ENCODE peak calls at places on chromosomes 4 and X, in seven cellular contexts. One of them, this sample, is unnamed. For H3K4me1, the result is how much of the 10 kb centered on the place peaks cover.

GRCh38 chr4:7818676-7819041 is 121.0 kb downstream of the AFAP1 start:
- DNase-seq in MM.1S: no peak
- DNase-seq in GM23248: no peak
- DNase-seq in neural progenitor cell: no peak
- DNase-seq in SK-N-SH: no peak
- DNase-seq in hepatocyte: peak
- DNase-seq in OCI-LY7: no peak
- DNase-seq in this sample: no peak

GRCh38 chrX:7127058-7127457 is 20.5 kb upstream of the STS start:
- DNase-seq in SK-N-SH: no peak
- DNase-seq in GM23248: no peak
- DNase-seq in OCI-LY7: no peak
- DNase-seq in neural progenitor cell: no peak
- DNase-seq in hepatocyte: no peak
- DNase-seq in MM.1S: no peak
- DNase-seq in this sample: no peak

GRCh38 chr4:6293097-6293445 is 23.4 kb downstream of the WFS1 start:
- DNase-seq in OCI-LY7: no peak
- DNase-seq in SK-N-SH: no peak
- DNase-seq in neural progenitor cell: no peak
- DNase-seq in MM.1S: no peak
- DNase-seq in hepatocyte: no peak
- DNase-seq in GM23248: no peak
- DNase-seq in this sample: no peak

GRCh38 chrX:96835660-96836289 is 47.9 kb upstream of the RPA4 start:
- DNase-seq in MM.1S: no peak
- DNase-seq in OCI-LY7: peak
- DNase-seq in hepatocyte: no peak
- DNase-seq in GM23248: no peak
- DNase-seq in neural progenitor cell: no peak
- DNase-seq in SK-N-SH: no peak
- DNase-seq in this sample: no peak

GRCh38 chrX:149762696-149763614 is 10.9 kb upstream of the HSFX1 start:
- DNase-seq in neural progenitor cell: no peak
- DNase-seq in OCI-LY7: no peak
- DNase-seq in hepatocyte: no peak
- DNase-seq in MM.1S: no peak
- DNase-seq in SK-N-SH: no peak
- DNase-seq in GM23248: no peak
- DNase-seq in this sample: no peak

GRCh38 chrX:153688900-153689590 is 1.3 kb downstream of the SLC6A8 start:
- DNase-seq in hepatocyte: no peak
- DNase-seq in OCI-LY7: no peak
- DNase-seq in GM23248: peak
- DNase-seq in neural progenitor cell: peak
- DNase-seq in MM.1S: no peak
- DNase-seq in SK-N-SH: peak
- DNase-seq in this sample: peak

GRCh38 chr4:83858121-83858520 is 322.2 kb downstream of the GPAT3 start:
- DNase-seq in MM.1S: no peak
- DNase-seq in neural progenitor cell: no peak
- DNase-seq in SK-N-SH: no peak
- DNase-seq in hepatocyte: no peak
- DNase-seq in GM23248: peak
- DNase-seq in OCI-LY7: no peak
- DNase-seq in this sample: peak

GRCh38 chr4:20487852-20488251 is 212.4 kb upstream of the PACRGL start:
- DNase-seq in SK-N-SH: no peak
- DNase-seq in MM.1S: no peak
- DNase-seq in OCI-LY7: no peak
- DNase-seq in neural progenitor cell: peak
- DNase-seq in hepatocyte: no peak
- DNase-seq in GM23248: peak
- DNase-seq in this sample: peak

GRCh38 chr4:126479709-126480108 is 1153.0 kb upstream of the INTU start:
- DNase-seq in hepatocyte: no peak
- DNase-seq in neural progenitor cell: no peak
- DNase-seq in GM23248: no peak
- DNase-seq in MM.1S: no peak
- DNase-seq in OCI-LY7: no peak
- DNase-seq in SK-N-SH: no peak
- DNase-seq in this sample: no peak

GRCh38 chrX:103817502-103817901 is 14.6 kb downstream of the RAB9B start:
- DNase-seq in SK-N-SH: peak
- DNase-seq in neural progenitor cell: peak
- DNase-seq in OCI-LY7: peak
- DNase-seq in MM.1S: peak
- DNase-seq in hepatocyte: peak
- DNase-seq in GM23248: peak
- DNase-seq in this sample: peak

GRCh38 chr4:155497306-155497705 is 120.5 kb upstream of the MAP9 start:
- DNase-seq in hepatocyte: no peak
- DNase-seq in MM.1S: no peak
- DNase-seq in GM23248: no peak
- DNase-seq in neural progenitor cell: no peak
- DNase-seq in OCI-LY7: no peak
- DNase-seq in SK-N-SH: no peak
- DNase-seq in this sample: no peak

GRCh38 chrX:132271330-132271729 is 52.1 kb upstream of the RAP2C start:
- DNase-seq in hepatocyte: no peak
- DNase-seq in SK-N-SH: no peak
- DNase-seq in OCI-LY7: no peak
- DNase-seq in GM23248: peak
- DNase-seq in MM.1S: no peak
- DNase-seq in neural progenitor cell: no peak
- DNase-seq in this sample: peak

GRCh38 chr4:5030152-5030668 is 11.0 kb upstream of the CYTL1 start:
- DNase-seq in OCI-LY7: no peak
- DNase-seq in SK-N-SH: no peak
- DNase-seq in hepatocyte: no peak
- DNase-seq in neural progenitor cell: no peak
- DNase-seq in MM.1S: no peak
- DNase-seq in GM23248: no peak
- DNase-seq in this sample: no peak

GRCh38 chrX:136528645-136529315 is 3.2 kb upstream of the VGLL1 start:
- DNase-seq in GM23248: no peak
- DNase-seq in SK-N-SH: no peak
- DNase-seq in MM.1S: no peak
- DNase-seq in hepatocyte: peak
- DNase-seq in neural progenitor cell: peak
- DNase-seq in OCI-LY7: no peak
- DNase-seq in this sample: peak

GRCh38 chr4:186203391-186203802 is 12.0 kb downstream of the CYP4V2 start:
- DNase-seq in MM.1S: peak
- DNase-seq in hepatocyte: peak
- DNase-seq in SK-N-SH: peak
- DNase-seq in OCI-LY7: no peak
- DNase-seq in neural progenitor cell: no peak
- DNase-seq in GM23248: no peak
- DNase-seq in this sample: no peak

GRCh38 chr4:64584981-64585557 is 175.8 kb upstream of the TECRL start:
- DNase-seq in SK-N-SH: peak
- DNase-seq in MM.1S: peak
- DNase-seq in GM23248: peak
- DNase-seq in hepatocyte: peak
- DNase-seq in neural progenitor cell: peak
- DNase-seq in OCI-LY7: peak
- DNase-seq in this sample: peak

GRCh38 chr4:138870739-138871633 is 144.6 kb upstream of the NOCT start:
- DNase-seq in neural progenitor cell: peak
- DNase-seq in OCI-LY7: peak
- DNase-seq in MM.1S: peak
- DNase-seq in SK-N-SH: peak
- DNase-seq in GM23248: peak
- DNase-seq in hepatocyte: peak
- DNase-seq in this sample: peak

GRCh38 chr4:6933691-6934430 is 24.2 kb downstream of the TBC1D14 start:
- DNase-seq in hepatocyte: no peak
- DNase-seq in neural progenitor cell: no peak
- DNase-seq in SK-N-SH: no peak
- DNase-seq in GM23248: no peak
- DNase-seq in OCI-LY7: no peak
- DNase-seq in MM.1S: no peak
- DNase-seq in this sample: no peak

GRCh38 chr4:128590034-128590740 is 219.3 kb upstream of the JADE1 start:
- DNase-seq in SK-N-SH: no peak
- DNase-seq in GM23248: no peak
- DNase-seq in MM.1S: no peak
- DNase-seq in neural progenitor cell: no peak
- DNase-seq in hepatocyte: no peak
- DNase-seq in OCI-LY7: no peak
- DNase-seq in this sample: no peak

GRCh38 chrX:40165206-40165605 is 67.4 kb upstream of the BCOR start:
- DNase-seq in GM23248: no peak
- DNase-seq in SK-N-SH: no peak
- DNase-seq in OCI-LY7: no peak
- DNase-seq in hepatocyte: no peak
- DNase-seq in neural progenitor cell: no peak
- DNase-seq in MM.1S: no peak
- DNase-seq in this sample: no peak

GRCh38 chrX:136764206-136764605 is 16.5 kb downstream of the ARHGEF6 start:
- DNase-seq in OCI-LY7: no peak
- DNase-seq in SK-N-SH: no peak
- DNase-seq in neural progenitor cell: no peak
- DNase-seq in GM23248: no peak
- DNase-seq in hepatocyte: no peak
- DNase-seq in MM.1S: no peak
- DNase-seq in this sample: no peak

GRCh38 chr4:55411621-55412020 is 15.9 kb downstream of the TMEM165 start:
- DNase-seq in SK-N-SH: no peak
- DNase-seq in neural progenitor cell: no peak
- DNase-seq in MM.1S: no peak
- DNase-seq in OCI-LY7: no peak
- DNase-seq in hepatocyte: no peak
- DNase-seq in GM23248: peak
- DNase-seq in this sample: peak

DNA sequence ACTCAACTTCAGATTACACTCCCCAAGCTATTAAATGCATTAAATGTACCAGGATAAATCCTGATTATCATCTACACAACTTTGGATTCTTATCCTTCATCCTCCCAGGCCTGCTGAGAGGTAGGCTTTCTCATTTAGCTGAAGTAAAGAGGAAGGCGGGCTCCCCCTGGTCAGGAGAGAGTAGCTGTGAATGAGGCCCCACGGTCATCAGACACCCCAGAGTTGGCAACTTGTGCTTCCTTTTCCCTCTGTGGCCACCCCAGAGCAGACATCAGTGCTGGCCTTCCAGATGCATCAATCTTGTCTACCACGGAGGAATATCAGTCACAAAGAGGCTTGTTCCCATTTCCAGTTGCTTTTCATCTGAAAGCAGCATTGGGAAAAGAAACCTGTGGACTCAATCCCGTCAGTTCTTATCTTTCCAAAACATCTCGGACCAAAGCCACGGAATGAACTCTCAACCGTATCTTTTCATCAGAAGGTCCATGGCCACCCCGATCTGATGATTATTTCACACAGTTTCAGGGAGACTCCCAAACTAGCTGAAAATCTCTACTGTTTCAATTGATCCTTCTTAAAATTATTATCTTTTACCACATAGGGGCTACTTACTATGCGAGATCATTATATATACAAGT is 79.2 kb downstream of the FBXO8 start:
- DNase-seq in SK-N-SH: peak
- DNase-seq in neural progenitor cell: no peak
- DNase-seq in hepatocyte: no peak
- DNase-seq in MM.1S: no peak
- DNase-seq in GM23248: no peak
- DNase-seq in OCI-LY7: no peak
- DNase-seq in this sample: no peak
- TF ChIP-seq EZH2phosphoT487 in SK-N-SH: no peak
- TF ChIP-seq EZH2phosphoT487 in neural progenitor cell: no peak
- TF ChIP-seq EZH2phosphoT487 in hepatocyte: no peak
- TF ChIP-seq EZH2phosphoT487 in MM.1S: no peak
- TF ChIP-seq EZH2phosphoT487 in GM23248: no peak
- TF ChIP-seq EZH2phosphoT487 in OCI-LY7: no peak
- TF ChIP-seq EZH2phosphoT487 in this sample: no peak

GRCh38 chr4:86970447-86971354 is 35.9 kb downstream of the AFF1 start:
- DNase-seq in hepatocyte: no peak
- DNase-seq in GM23248: no peak
- DNase-seq in OCI-LY7: no peak
- DNase-seq in MM.1S: no peak
- DNase-seq in neural progenitor cell: peak
- DNase-seq in SK-N-SH: no peak
- DNase-seq in this sample: peak
- H3K4me1 ChIP-seq in hepatocyte: under half
- H3K4me1 ChIP-seq in GM23248: under half
- H3K4me1 ChIP-seq in OCI-LY7: half or more
- H3K4me1 ChIP-seq in MM.1S: under half
- H3K4me1 ChIP-seq in neural progenitor cell: under half
- H3K4me1 ChIP-seq in SK-N-SH: under half
- H3K4me1 ChIP-seq in this sample: under half

DNA sequence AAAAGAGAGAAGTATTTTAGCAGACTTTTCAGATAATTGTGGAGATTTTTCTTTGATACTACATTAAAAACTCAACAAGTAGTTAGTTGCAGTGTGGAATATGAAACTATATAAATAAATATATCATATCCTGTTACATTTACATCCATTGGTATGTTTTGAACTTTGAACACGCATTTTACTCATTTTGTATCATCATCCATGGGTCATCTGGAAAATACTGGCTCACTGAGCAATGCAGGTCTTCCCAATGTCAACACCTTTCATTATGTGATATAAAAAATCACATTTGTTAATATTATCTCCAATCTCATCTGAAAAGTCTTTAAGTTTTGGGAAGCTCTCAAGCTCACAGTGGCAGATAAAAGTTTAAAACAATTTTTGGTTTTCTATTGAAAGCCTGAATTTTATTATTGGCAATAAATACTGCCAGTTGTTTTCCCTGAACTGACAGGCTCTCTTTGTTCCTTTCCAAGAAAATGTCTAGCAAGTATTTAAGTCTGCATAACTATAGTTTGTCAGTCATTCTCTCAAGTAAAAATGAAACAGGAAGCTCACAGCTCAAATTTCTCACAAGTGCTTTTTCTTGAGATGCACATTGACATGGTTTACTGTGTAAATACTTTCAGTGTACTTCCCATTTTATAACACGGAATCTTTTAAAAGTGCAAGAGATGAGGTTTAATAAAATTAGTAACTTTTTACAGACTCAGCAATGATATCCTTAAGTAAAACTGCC is 183.5 kb upstream of the GPC4 start:
- DNase-seq in MM.1S: peak
- DNase-seq in OCI-LY7: no peak
- DNase-seq in GM23248: no peak
- DNase-seq in SK-N-SH: no peak
- DNase-seq in hepatocyte: no peak
- DNase-seq in neural progenitor cell: no peak
- DNase-seq in this sample: peak
- TF ChIP-seq EZH2phosphoT487 in MM.1S: no peak
- TF ChIP-seq EZH2phosphoT487 in OCI-LY7: no peak
- TF ChIP-seq EZH2phosphoT487 in GM23248: no peak
- TF ChIP-seq EZH2phosphoT487 in SK-N-SH: no peak
- TF ChIP-seq EZH2phosphoT487 in hepatocyte: no peak
- TF ChIP-seq EZH2phosphoT487 in neural progenitor cell: no peak
- TF ChIP-seq EZH2phosphoT487 in this sample: no peak

DNA sequence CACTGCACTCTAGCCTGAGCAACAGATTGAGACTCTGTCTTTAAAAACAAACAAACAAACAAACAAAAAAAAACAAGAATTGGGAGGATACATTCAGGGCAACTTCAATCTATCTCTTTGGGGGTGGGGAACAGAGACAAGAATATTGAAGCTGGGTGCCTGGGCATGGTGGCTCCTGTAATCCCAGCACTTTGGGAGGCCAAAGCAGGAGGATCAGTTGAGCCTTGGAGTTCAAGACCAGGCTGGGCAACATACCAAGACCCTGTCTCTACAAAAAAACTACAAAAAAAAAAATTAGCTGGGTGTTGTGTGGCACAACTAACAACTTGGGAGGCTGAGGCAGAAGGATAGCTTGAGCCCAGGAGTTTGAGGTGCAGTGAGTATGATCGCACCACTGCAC is 1.2 kb downstream of the LETM1 start:
- DNase-seq in SK-N-SH: no peak
- DNase-seq in neural progenitor cell: no peak
- DNase-seq in GM23248: no peak
- DNase-seq in hepatocyte: no peak
- DNase-seq in OCI-LY7: no peak
- DNase-seq in MM.1S: no peak
- DNase-seq in this sample: no peak
- H3K4me1 ChIP-seq in SK-N-SH: under half
- H3K4me1 ChIP-seq in neural progenitor cell: under half
- H3K4me1 ChIP-seq in GM23248: under half
- H3K4me1 ChIP-seq in hepatocyte: under half
- H3K4me1 ChIP-seq in OCI-LY7: under half
- H3K4me1 ChIP-seq in MM.1S: under half
- H3K4me1 ChIP-seq in this sample: under half

This sample was measured in PC-3.